ENCODE peak calls at places on chromosomes 13 and 19, in five cellular contexts. L is pancreas; T is Calu3; W is left lung; Z is CD4-positive, alpha-beta T cell. E is an unnamed sample.

GRCh38 chr13:100610399-100611347 is 22.1 kb upstream of the GGACT start:
- DNase-seq in W (no peak), Z (no peak), T (no peak), L (no peak), E (no peak)

GRCh38 chr13:44352671-44353070 is 21.0 kb upstream of the SERP2 start:
- DNase-seq in W (no peak), L (no peak), T (no peak), Z (no peak), E (peak)

GRCh38 chr13:46679369-46680180 is 117.4 kb downstream of the ESD start:
- DNase-seq in T (no peak), W (no peak), L (no peak), Z (peak), E (peak)

GRCh38 chr19:3683405-3683865 is 16.8 kb downstream of the PIP5K1C start:
- DNase-seq in W (no peak), T (no peak), L (peak), Z (no peak), E (no peak)

GRCh38 chr13:44211753-44212152 is 161.9 kb upstream of the SERP2 start:
- DNase-seq in L (no peak), W (no peak), T (no peak), Z (no peak), E (no peak)

GRCh38 chr19:16363133-16363851 is 38.7 kb downstream of the KLF2 start:
- DNase-seq in W (peak), L (peak), T (peak), Z (no peak), E (no peak)

GRCh38 chr19:39496063-39496462 is 2.7 kb upstream of the DLL3 start:
- DNase-seq in T (no peak), W (no peak), Z (no peak), L (no peak), E (no peak)

GRCh38 chr13:51943721-51944120 is 67.5 kb downstream of the ATP7B start:
- DNase-seq in Z (no peak), W (no peak), L (no peak), T (no peak), E (no peak)

GRCh38 chr13:108037348-108037747 is 178.0 kb downstream of the LIG4 start:
- DNase-seq in W (no peak), L (no peak), Z (no peak), T (no peak), E (no peak)

GRCh38 chr13:110874508-110874960 is 40.3 kb downstream of the ANKRD10 start:
- DNase-seq in L (peak), T (peak), Z (peak), W (peak), E (no peak)

GRCh38 chr13:51832471-51833152 is 12.4 kb downstream of the TMEM272 start:
- DNase-seq in T (no peak), L (no peak), Z (peak), W (no peak), E (no peak)

GRCh38 chr19:6790194-6791128 is 18.0 kb downstream of the VAV1 start:
- DNase-seq in Z (no peak), L (no peak), W (no peak), T (no peak), E (no peak)

GRCh38 chr13:81326913-81327312 is 986.0 kb upstream of the SPRY2 start:
- DNase-seq in T (no peak), Z (no peak), W (no peak), L (no peak), E (no peak)

GRCh38 chr13:31213681-31214289 is 14.0 kb downstream of the B3GLCT start:
- DNase-seq in W (no peak), L (no peak), T (no peak), Z (no peak), E (no peak)
- TF ChIP-seq CTCF in W (no peak), L (no peak), T (no peak), Z (no peak), E (no peak)

DNA sequence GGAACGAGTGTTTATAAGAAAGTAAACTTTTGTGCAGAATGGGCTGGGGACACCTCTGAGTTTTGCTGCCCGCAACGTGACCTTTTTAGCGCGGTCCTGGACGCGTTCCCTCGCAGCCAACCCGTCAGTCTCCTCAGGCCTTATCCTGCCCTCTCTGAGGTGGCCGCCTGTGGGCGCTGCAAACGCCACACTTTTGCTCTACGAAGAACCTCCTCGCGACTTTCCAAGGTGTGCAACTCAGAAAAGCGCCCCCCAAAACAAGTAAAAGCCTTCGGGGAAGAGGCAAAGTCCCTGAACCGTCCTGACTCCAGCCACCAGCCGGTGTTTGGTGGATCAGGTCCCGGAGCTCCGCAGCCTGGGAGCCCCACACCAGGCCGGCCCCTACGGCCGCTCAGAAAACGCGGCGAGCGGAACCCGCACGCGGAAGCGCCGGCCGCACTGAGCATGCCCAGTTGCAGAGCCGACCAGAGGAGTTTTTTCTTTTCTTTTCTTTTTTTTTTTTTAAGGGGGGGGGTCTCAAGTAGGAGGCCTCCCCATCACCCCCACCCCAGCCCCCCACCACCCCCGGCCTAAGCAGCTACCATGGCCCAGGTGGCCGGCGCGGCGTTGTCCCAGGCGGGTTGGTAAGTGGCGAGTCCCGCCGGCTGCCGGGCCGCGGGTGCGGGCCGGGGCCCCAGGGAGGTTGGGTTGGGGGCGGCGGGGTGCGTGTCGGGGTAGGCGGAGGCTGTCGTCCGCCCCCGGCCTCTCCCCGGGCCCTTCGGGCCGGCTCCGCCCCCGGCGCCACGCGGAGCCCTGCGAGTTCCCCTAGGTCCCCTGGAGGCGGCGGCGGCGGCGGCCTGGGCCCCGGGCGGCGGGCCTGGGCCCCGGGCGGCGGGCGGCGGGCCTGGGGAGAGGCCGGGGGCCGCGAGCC is at the start of gene TDRD3:
- DNase-seq in L (peak), W (peak), Z (peak), T (peak), E (peak)
- TF ChIP-seq CTCF in L (peak), W (peak), Z (peak), T (no peak), E (peak)

GRCh38 chr19:49761625-49762311 is 1.3 kb downstream of the TSKS start:
- DNase-seq in W (no peak), L (no peak), T (no peak), Z (no peak), E (no peak)
- TF ChIP-seq CTCF in W (no peak), L (no peak), T (no peak), Z (no peak), E (no peak)

GRCh38 chr13:45584816-45585215 is 30.7 kb downstream of the ERICH6B start:
- DNase-seq in T (no peak), L (no peak), Z (no peak), W (no peak), E (no peak)
- TF ChIP-seq CTCF in T (no peak), L (no peak), Z (no peak), W (no peak), E (no peak)

DNA sequence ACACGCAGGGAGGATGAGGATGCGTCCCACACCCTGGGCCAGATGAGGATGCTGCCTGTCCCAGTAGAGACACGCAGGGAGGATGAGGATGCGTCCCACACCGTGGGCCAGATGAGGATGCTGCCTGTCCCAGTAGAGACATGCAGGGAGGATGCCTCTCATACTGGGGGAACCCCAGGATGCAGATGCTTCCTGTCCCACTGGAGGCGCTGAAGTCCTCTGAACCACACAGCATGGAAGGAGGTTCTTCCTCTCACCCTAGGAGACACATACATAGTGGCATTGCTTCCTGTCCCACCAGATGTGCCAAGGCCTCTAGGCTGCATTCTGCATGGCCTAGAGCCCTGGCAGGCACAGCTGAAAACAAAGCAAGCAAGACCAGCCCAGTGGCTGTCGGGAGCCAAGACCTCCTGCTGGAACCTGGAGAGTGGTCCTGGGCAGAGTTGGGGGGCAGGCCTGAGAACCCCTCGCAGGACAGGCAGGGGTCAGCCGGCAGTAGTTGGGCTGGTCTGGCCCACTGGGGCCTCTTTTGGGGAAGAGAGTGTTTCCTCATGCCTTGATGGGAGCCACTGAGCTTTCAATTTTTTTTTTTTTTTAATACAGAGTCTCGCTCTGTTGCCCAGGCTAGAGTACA is 4.3 kb downstream of the HPN start:
- DNase-seq in Z (no peak), T (no peak), W (no peak), L (no peak), E (no peak)
- TF ChIP-seq CTCF in Z (peak), T (peak), W (no peak), L (no peak), E (no peak)

GRCh38 chr19:2353895-2354592 is 6.0 kb upstream of the TMPRSS9 start:
- DNase-seq in T (no peak), Z (no peak), W (no peak), L (no peak), E (no peak)
- TF ChIP-seq CTCF in T (no peak), Z (no peak), W (no peak), L (no peak), E (no peak)

GRCh38 chr13:114066956-114067355 is 65.5 kb downstream of the RASA3 start:
- DNase-seq in L (peak), Z (no peak), T (no peak), W (no peak), E (no peak)

GRCh38 chr13:114068723-114069322 is 63.6 kb downstream of the RASA3 start:
- DNase-seq in Z (no peak), L (peak), T (no peak), W (peak), E (no peak)

GRCh38 chr13:114065926-114066774 is 66.3 kb downstream of the RASA3 start:
- DNase-seq in T (no peak), L (peak), Z (no peak), W (no peak), E (no peak)

GRCh38 chr13:114067886-114068722 is 64.3 kb downstream of the RASA3 start:
- DNase-seq in L (peak), W (peak), T (no peak), Z (no peak), E (no peak)

DNA sequence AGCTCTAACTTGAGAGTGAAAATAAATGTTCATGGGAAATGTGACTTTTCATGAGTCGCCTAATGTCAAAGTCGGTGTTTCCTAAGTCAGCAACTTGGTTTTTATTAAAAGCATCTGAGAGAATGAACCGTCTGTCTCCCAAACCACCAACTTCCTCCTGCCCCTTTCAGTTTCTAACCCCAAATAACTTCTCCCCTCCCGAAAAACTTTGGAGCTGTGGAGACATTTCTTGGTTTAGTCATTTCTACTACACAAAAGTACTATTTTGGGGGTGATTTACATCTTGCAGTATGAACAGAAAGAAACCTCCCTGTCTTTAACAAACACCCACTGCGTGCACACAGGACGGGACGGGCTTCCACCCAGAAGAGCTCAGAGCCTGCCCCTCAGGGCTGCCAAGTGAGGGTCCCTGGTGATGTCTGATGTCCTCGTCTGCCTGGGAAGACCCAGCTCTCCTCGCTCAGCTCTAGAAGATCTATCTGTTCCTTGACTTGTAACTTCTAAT is 65.0 kb downstream of the RASA3 start:
- DNase-seq in W (peak), T (no peak), Z (no peak), L (peak), E (no peak)
- TF ChIP-seq CTCF in W (no peak), T (no peak), Z (no peak), L (no peak), E (no peak)

GRCh38 chr19:46624958-46625661 is at the start of gene PTGIR:
- DNase-seq in W (peak), T (no peak), L (no peak), Z (no peak), E (no peak)
- TF ChIP-seq CTCF in W (no peak), T (no peak), L (no peak), Z (no peak), E (no peak)

GRCh38 chr19:30062331-30063183 is 120.5 kb downstream of the URI1 start:
- DNase-seq in T (no peak), Z (no peak), L (no peak), W (no peak), E (no peak)

GRCh38 chr19:30064021-30064699 is 122.1 kb downstream of the URI1 start:
- DNase-seq in W (no peak), T (no peak), Z (no peak), L (no peak), E (no peak)

GRCh38 chr19:30061557-30062330 is 119.7 kb downstream of the URI1 start:
- DNase-seq in T (no peak), Z (no peak), W (no peak), L (no peak), E (no peak)

GRCh38 chr19:30064776-30065494 is 122.9 kb downstream of the URI1 start:
- DNase-seq in T (no peak), Z (no peak), W (no peak), L (no peak), E (no peak)

GRCh38 chr19:30063184-30064020 is 121.4 kb downstream of the URI1 start:
- DNase-seq in W (no peak), Z (no peak), T (no peak), L (no peak), E (no peak)
- TF ChIP-seq CTCF in W (no peak), Z (no peak), T (no peak), L (no peak), E (no peak)

DNA sequence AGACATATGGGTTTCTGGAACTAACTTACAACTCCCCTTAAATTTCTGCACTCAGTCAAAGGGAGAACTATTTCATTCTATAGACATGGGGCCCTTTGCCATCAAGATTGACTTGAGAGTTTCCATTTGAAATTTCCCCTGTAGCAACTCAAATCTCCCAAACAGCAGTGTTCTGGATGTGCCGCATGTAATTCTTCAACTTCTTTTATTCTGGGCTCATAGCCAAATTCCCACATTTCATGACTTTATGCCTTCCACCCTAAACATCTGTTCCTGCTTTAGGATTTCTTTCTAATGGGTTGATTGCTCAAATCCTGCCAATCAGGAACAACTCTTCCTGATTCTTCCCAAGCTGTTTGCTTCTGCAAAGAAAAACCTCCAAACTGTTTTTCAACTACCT is 336.0 kb downstream of the TBC1D4 start:
- DNase-seq in Z (no peak), T (no peak), W (no peak), L (no peak), E (no peak)
- TF ChIP-seq CTCF in Z (no peak), T (no peak), W (no peak), L (no peak), E (no peak)

E was measured in natural killer cell.